ENCODE peak calls at places on chromosomes 11 and 22, in five cellular contexts. J, I, C, E and L are unnamed samples.

GRCh38 chr11:85626496-85626895 is 648 bp downstream of the DLG2 start:
- DNase-seq in J (no peak), I (no peak), C (no peak), E (no peak), L (no peak)

GRCh38 chr11:103851166-103851651 is 185.2 kb upstream of the DDI1 start:
- DNase-seq in J (no peak), I (no peak), C (no peak), E (no peak), L (no peak)

GRCh38 chr11:105935791-105936190 is 86.2 kb downstream of the MSANTD4 start:
- DNase-seq in J (no peak), I (no peak), C (peak; percentile 79), E (no peak), L (no peak)

GRCh38 chr11:91350931-91351330 is 873.7 kb upstream of the FAT3 start:
- DNase-seq in J (no peak), I (no peak), C (no peak), E (no peak), L (no peak)

GRCh38 chr22:20164863-20165262 is 14.0 kb upstream of the CCDC188 start:
- DNase-seq in J (no peak), I (no peak), C (no peak), E (no peak), L (no peak)

GRCh38 chr11:94544832-94545640 is 1.3 kb downstream of the FUT4 start:
- DNase-seq in J (peak; percentile 11), I (no peak), C (no peak), E (peak; percentile 44), L (no peak)

GRCh38 chr11:32071811-32072210 is 19.1 kb upstream of the RCN1 start:
- DNase-seq in J (no peak), I (peak; percentile 14), C (no peak), E (no peak), L (no peak)

GRCh38 chr11:71251761-71252433 is 480 bp downstream of the SHANK2 start:
- DNase-seq in J (no peak), I (no peak), C (no peak), E (no peak), L (no peak)

GRCh38 chr11:130555251-130555841 is 106.9 kb downstream of the ADAMTS15 start:
- DNase-seq in J (no peak), I (no peak), C (no peak), E (peak; percentile 57), L (no peak)

GRCh38 chr11:134658481-134659080 is 246.5 kb upstream of the B3GAT1 start:
- DNase-seq in J (peak; percentile 2), I (no peak), C (no peak), E (no peak), L (no peak)

GRCh38 chr22:26529345-26529744 is 17.1 kb upstream of the TFIP11 start:
- DNase-seq in J (no peak), I (no peak), C (no peak), E (peak; percentile 15), L (no peak)

GRCh38 chr11:128231845-128232410 is 355.4 kb downstream of the ETS1 start:
- DNase-seq in J (no peak), I (no peak), C (no peak), E (no peak), L (no peak)

GRCh38 chr11:69874178-69874983 is 55.2 kb upstream of the FGF3 start:
- DNase-seq in J (no peak), I (no peak), C (no peak), E (no peak), L (no peak)

GRCh38 chr11:12556155-12556554 is 118.1 kb upstream of the TEAD1 start:
- DNase-seq in J (no peak), I (no peak), C (no peak), E (no peak), L (no peak)

GRCh38 chr22:48554893-48555552 is 1272.7 kb downstream of the BRD1 start:
- DNase-seq in J (no peak), I (no peak), C (no peak), E (no peak), L (no peak)

GRCh38 chr11:73983764-73984543 is 1.3 kb upstream of the UCP2 start:
- DNase-seq in J (no peak), I (no peak), C (no peak), E (peak; percentile 65), L (no peak)

GRCh38 chr22:35795476-35795875 is 77.8 kb downstream of the APOL5 start:
- DNase-seq in J (no peak), I (no peak), C (no peak), E (no peak), L (no peak)

GRCh38 chr22:19577422-19577966 is 53.3 kb upstream of the CLDN5 start:
- DNase-seq in J (no peak), I (peak; percentile 44), C (no peak), E (no peak), L (no peak)

GRCh38 chr11:73493838-73494598 is 103.9 kb downstream of the FAM168A start:
- DNase-seq in J (no peak), I (no peak), C (peak; percentile 12), E (peak; percentile 29), L (no peak)

GRCh38 chr22:37079158-37079557 is 27.6 kb downstream of the KCTD17 start:
- DNase-seq in J (no peak), I (no peak), C (no peak), E (no peak), L (no peak)

GRCh38 chr11:26556582-26556981 is 15.5 kb downstream of the MUC15 start:
- DNase-seq in J (no peak), I (no peak), C (no peak), E (no peak), L (no peak)